ENCODE peak calls at places on chromosomes 7 and 10, in nine cellular contexts. P is K562, R is mucosa of descending colon, L is OCI-LY7, T is cardiac muscle cell, C is pancreas, X is AG04450, A is A549, H is transverse colon. Y is an unnamed sample.

GRCh38 chr10:48533951-48534720 is 70.7 kb downstream of the ARHGAP22 start:
- DNase-seq in T (peak; percentile 22), R (no peak), A (no peak), H (no peak), X (no peak), C (no peak), P (no peak), L (no peak), Y (no peak)

GRCh38 chr10:78045237-78045636 is 11.6 kb downstream of the RPS24 start:
- DNase-seq in T (no peak), A (no peak), H (no peak), P (peak; percentile 29), R (no peak), X (no peak), C (no peak), L (peak; percentile 60), Y (no peak)

GRCh38 chr7:144834516-144835165 is 1.2 kb downstream of the TPK1 start:
- DNase-seq in H (peak; percentile 36), R (peak; percentile 33), L (peak; percentile 69), C (no peak), T (no peak), P (peak; percentile 49), X (no peak), A (no peak), Y (peak; percentile 26)

GRCh38 chr7:1290262-1291039 is 57.8 kb downstream of the UNCX start:
- DNase-seq in C (peak; percentile 63), R (peak; percentile 26), L (no peak), P (no peak), H (no peak), X (no peak), A (no peak), T (peak; percentile 51), Y (peak; percentile 56)

GRCh38 chr7:147571436-147572180 is 1019.0 kb upstream of the C7orf33 start:
- DNase-seq in X (no peak), R (no peak), C (no peak), P (no peak), A (no peak), L (no peak), T (no peak), H (no peak), Y (no peak)

GRCh38 chr7:2698581-2699288 is 10.7 kb downstream of the AMZ1 start:
- DNase-seq in P (no peak), C (no peak), T (no peak), L (peak; percentile 68), A (no peak), H (no peak), R (no peak), X (no peak), Y (no peak)

GRCh38 chr10:33214174-33214573 is 120.3 kb downstream of the NRP1 start:
- DNase-seq in A (no peak), P (no peak), T (no peak), X (no peak), C (no peak), R (no peak), H (no peak), L (no peak), Y (no peak)

GRCh38 chr7:47453093-47454056 is 128.5 kb downstream of the TNS3 start:
- DNase-seq in C (peak; percentile 84), H (peak; percentile 65), L (no peak), R (peak; percentile 68), P (no peak), T (no peak), A (peak; percentile 40), X (peak; percentile 74), Y (no peak)

GRCh38 chr7:22129819-22130580 is 184.3 kb upstream of the CDCA7L start:
- DNase-seq in L (no peak), C (no peak), A (no peak), X (no peak), P (no peak), H (no peak), T (no peak), R (no peak), Y (no peak)

GRCh38 chr10:72261323-72262018 is 12.3 kb upstream of the DDIT4 start:
- DNase-seq in P (peak; percentile 81), L (peak; percentile 72), C (no peak), A (no peak), H (peak; percentile 35), X (no peak), T (no peak), R (no peak), Y (peak; percentile 43)

GRCh38 chr7:1669486-1669951 is 558 bp upstream of the ELFN1 start:
- DNase-seq in R (peak; percentile 15), T (no peak), C (peak; percentile 46), H (no peak), A (no peak), L (no peak), X (no peak), P (no peak), Y (no peak)

GRCh38 chr10:92756233-92757065 is 66.7 kb downstream of the HHEX start:
- DNase-seq in P (peak; percentile 92), R (no peak), C (no peak), X (no peak), L (peak; percentile 97), T (no peak), A (no peak), H (peak; percentile 27), Y (no peak)

GRCh38 chr10:31864834-31865518 is 63.7 kb downstream of the ARHGAP12 start:
- DNase-seq in C (no peak), R (no peak), T (no peak), X (no peak), A (peak; percentile 23), L (no peak), P (no peak), H (no peak), Y (no peak)

DNA sequence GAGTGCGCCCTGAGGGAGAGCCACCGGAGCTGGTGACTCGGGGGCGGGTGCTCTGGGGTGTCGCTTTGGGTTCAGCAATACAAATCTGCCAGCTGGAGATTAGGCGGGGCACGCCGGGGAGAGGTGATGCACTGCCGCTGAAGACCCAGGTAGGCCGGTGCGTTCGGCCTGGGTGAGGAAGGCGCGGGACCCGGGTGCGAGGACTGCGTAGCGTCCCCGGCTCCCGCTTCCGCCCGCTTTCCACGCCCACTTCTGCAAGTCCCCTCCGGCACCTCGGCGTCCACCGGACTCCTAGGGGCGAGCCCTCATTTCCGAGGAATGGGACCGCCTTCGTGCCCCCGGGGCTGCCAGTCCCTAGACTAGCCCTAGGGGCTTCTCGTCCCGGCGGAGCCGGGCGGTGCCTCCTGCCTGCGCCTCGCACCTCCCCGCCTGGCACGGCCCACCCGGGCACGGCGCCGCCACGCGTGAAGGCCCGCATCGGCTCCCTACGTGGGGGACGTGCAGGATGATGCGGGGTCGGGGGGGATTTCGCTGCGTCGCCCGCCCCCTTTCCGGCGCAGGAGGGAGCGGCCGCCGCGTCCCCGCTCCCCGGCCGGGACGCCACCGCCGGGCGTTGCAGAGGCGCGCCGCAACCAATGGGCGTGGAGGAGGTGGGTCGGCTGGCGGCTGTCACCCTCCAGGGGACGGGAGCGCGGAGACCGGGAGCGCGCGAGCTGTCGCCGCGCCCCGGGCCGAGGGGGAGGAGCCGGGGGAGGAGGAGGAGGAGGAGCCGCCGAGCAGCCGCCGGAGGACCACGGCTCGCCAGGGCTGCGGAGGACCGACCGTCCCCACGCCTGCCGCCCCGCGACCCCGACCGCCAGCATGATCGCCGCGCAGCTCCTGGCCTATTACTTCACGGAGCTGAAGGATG is 40.0 kb downstream of the HK1 start:
- DNase-seq in H (peak; percentile 94), A (peak; percentile 97), R (peak; percentile 96), P (peak; percentile 96), T (peak; percentile 95), X (no peak), C (peak; percentile 91), L (peak; percentile 90), Y (peak; percentile 98)
- TF ChIP-seq CTCF in H (no peak), A (no peak), R (no peak), P (no peak), T (no peak), X (no peak), C (no peak), L (no peak), Y (no peak)

GRCh38 chr10:125928928-125929585 is 32.7 kb downstream of the FANK1 start:
- DNase-seq in H (no peak), T (no peak), R (no peak), P (no peak), C (no peak), L (no peak), A (no peak), X (no peak), Y (no peak)

GRCh38 chr10:125925244-125925834 is 29.0 kb downstream of the FANK1 start:
- DNase-seq in H (no peak), R (no peak), L (no peak), C (no peak), A (no peak), T (no peak), P (no peak), X (no peak), Y (no peak)

GRCh38 chr10:125929613-125930012 is 33.2 kb downstream of the FANK1 start:
- DNase-seq in A (no peak), P (no peak), H (peak; percentile 19), C (no peak), X (no peak), T (no peak), R (no peak), L (no peak), Y (no peak)

GRCh38 chr10:125926247-125926646 is 29.9 kb downstream of the FANK1 start:
- DNase-seq in A (no peak), L (no peak), R (no peak), T (no peak), P (no peak), H (no peak), X (no peak), C (no peak), Y (no peak)
- TF ChIP-seq CTCF in A (no peak), L (no peak), R (no peak), T (no peak), P (no peak), H (no peak), X (no peak), C (no peak), Y (no peak)

DNA sequence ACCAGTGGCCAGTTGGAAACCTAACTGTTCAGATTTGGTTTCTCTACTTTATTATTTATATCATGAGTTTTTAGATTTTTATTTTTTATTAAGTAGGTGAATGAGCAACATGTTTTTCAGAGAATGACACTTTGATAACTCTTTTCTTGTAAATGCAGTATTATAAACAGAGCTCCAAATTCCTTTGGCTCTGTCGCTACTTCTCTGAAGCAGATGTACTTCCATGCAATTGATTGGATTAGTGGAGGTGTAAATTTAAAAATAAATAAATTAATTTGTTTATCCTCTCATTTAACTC is 34.3 kb upstream of the ICA1 start:
- DNase-seq in X (no peak), H (no peak), P (no peak), C (no peak), R (no peak), A (no peak), L (no peak), T (no peak), Y (no peak)
- TF ChIP-seq CTCF in X (no peak), H (no peak), P (no peak), C (no peak), R (peak; percentile 1), A (no peak), L (peak; percentile 4), T (no peak), Y (no peak)

DNA sequence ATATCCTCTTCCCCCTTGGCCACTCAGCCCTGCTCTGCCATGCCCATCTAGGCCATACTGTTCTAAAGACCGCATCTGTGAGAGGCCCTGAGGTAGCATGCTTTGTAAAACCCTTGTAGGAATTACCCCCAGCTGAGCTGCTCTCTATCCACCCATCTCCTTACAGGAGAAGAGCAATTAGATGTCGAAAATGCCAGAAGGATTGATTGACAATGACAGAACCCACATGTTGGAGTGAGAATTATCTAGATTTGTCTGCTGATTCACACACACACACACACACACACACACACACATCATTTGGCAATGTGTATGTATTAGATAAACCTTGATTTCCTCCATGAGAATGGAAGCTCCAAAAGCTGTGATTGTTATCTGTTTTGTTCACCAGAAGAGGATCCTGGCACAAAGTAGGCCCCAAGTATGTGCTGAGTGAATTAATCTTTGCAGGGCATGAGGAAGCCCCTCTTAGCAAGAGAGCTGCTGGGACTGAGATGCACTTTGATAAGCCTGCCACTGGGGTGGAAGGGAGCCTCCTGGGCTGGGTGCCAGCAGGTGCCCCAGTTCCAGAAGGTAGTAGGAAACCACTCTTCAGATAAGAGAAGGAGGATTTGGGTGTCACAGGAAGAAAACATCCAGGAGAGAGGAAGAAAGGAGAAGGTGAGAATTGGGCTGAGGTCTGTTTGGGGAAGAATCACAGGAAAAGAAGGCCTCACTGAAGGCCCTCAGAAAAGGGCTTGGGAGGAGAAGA is 187.5 kb upstream of the ADO start:
- DNase-seq in P (no peak), X (no peak), A (no peak), R (no peak), L (peak; percentile 57), T (no peak), H (no peak), C (no peak), Y (peak; percentile 31)
- TF ChIP-seq CTCF in P (no peak), X (no peak), A (no peak), R (no peak), L (peak; percentile 51), T (no peak), H (no peak), C (no peak), Y (no peak)